ENCODE peak calls at places on chromosomes 5 and 9, in four cellular contexts. F, N, H and Q are unnamed samples.

GRCh38 chr5:50623666-50624065 is 42.8 kb upstream of the PARP8 start:
- DNase-seq in H (no peak), F (no peak), N (no peak), Q (peak)

GRCh38 chr9:91458905-91459304 is 35.3 kb upstream of the NFIL3 start:
- DNase-seq in N (no peak), H (no peak), F (no peak), Q (no peak)

GRCh38 chr9:96020822-96021615 is 145.5 kb downstream of the ERCC6L2 start:
- DNase-seq in N (peak), H (peak), F (peak), Q (no peak)

GRCh38 chr5:5828619-5829018 is 406.1 kb downstream of the ICE1 start:
- DNase-seq in N (no peak), F (no peak), H (no peak), Q (no peak)

GRCh38 chr5:57412010-57412409 is 70.6 kb downstream of the ACTBL2 start:
- DNase-seq in N (no peak), F (no peak), H (peak), Q (peak)

GRCh38 chr5:143140492-143141231 is 262.8 kb downstream of the NR3C1 start:
- DNase-seq in N (no peak), F (no peak), H (no peak), Q (peak)

GRCh38 chr5:59532979-59533729 is 360.4 kb downstream of the PDE4D start:
- DNase-seq in N (no peak), F (no peak), H (no peak), Q (no peak)

GRCh38 chr5:75226916-75227315 is 9.8 kb downstream of the ANKRD31 start:
- DNase-seq in N (no peak), H (no peak), F (no peak), Q (no peak)

GRCh38 chr9:137365552-137366444 is 57.2 kb downstream of the EXD3 start:
- DNase-seq in H (no peak), F (no peak), N (no peak), Q (no peak)